ENCODE peak calls at places on chromosomes 16 and 17, in nine cellular contexts. P is SJSA1, X is tibial artery, I is aorta, H is upper lobe of right lung, B is lung, Z is A673, Q is ovary, A is right cardiac atrium. U is an unnamed sample. For H3K4me1, the result is how much of the 10 kb centered on the place peaks cover.

GRCh38 chr16:69481901-69482341 is 57.5 kb downstream of the CYB5B start:
- DNase-seq in X (peak), I (peak), P (no peak), B (peak), A (peak), Q (peak), Z (no peak), H (peak), U (peak)

GRCh38 chr17:19003543-19003965 is 1.0 kb downstream of the FAM83G start:
- DNase-seq in H (no peak), X (no peak), P (no peak), I (no peak), Z (peak), B (no peak), Q (no peak), A (peak), U (no peak)

GRCh38 chr16:56667581-56668571 is at the start of gene MT1G:
- DNase-seq in I (peak), X (peak), H (peak), Z (peak), A (peak), Q (no peak), P (no peak), B (peak), U (peak)

GRCh38 chr17:62995377-62995885 is 29.4 kb downstream of the TANC2 start:
- DNase-seq in A (peak), H (no peak), Q (no peak), I (no peak), Z (peak), X (no peak), B (no peak), P (no peak), U (no peak)

GRCh38 chr16:67683767-67684166 is 17.2 kb downstream of the C16orf86 start:
- DNase-seq in I (no peak), Q (no peak), A (no peak), B (no peak), P (no peak), X (no peak), Z (no peak), H (no peak), U (no peak)

GRCh38 chr16:55842369-55843104 is 9.6 kb upstream of the CES1 start:
- DNase-seq in I (no peak), X (no peak), Z (peak), A (no peak), H (no peak), P (no peak), B (no peak), Q (no peak), U (no peak)

GRCh38 chr17:17401271-17401781 is 75.5 kb upstream of the MED9 start:
- DNase-seq in Z (peak), Q (no peak), H (no peak), A (no peak), X (no peak), I (no peak), P (peak), B (no peak), U (no peak)

GRCh38 chr17:15247891-15248529 is 17.1 kb downstream of the PMP22 start:
- DNase-seq in H (no peak), Q (no peak), P (no peak), B (no peak), A (no peak), X (no peak), I (no peak), Z (no peak), U (no peak)

GRCh38 chr17:42814633-42815399 is 9.3 kb downstream of the BECN1 start:
- DNase-seq in H (no peak), A (no peak), Q (no peak), I (no peak), B (no peak), X (no peak), P (no peak), Z (peak), U (no peak)

GRCh38 chr16:66001432-66001831 is 365.1 kb upstream of the CDH5 start:
- DNase-seq in B (no peak), I (no peak), H (no peak), Q (no peak), Z (no peak), A (no peak), P (no peak), X (no peak), U (no peak)

GRCh38 chr17:41811549-41812175 is at the start of gene P3H4:
- DNase-seq in H (peak), X (peak), Z (peak), P (peak), A (peak), B (peak), Q (peak), I (peak), U (peak)

GRCh38 chr17:80819422-80820164 is 172.0 kb upstream of the CHMP6 start:
- DNase-seq in Q (no peak), B (no peak), I (peak), A (no peak), P (no peak), H (peak), Z (no peak), X (peak), U (no peak)

GRCh38 chr16:68356249-68356918 is 45.6 kb downstream of the PRMT7 start:
- DNase-seq in P (no peak), A (no peak), I (no peak), Q (no peak), H (no peak), B (no peak), Z (no peak), X (no peak), U (no peak)

GRCh38 chr16:88526008-88526905 is 43.9 kb upstream of the ZC3H18 start:
- DNase-seq in Q (no peak), B (no peak), H (no peak), A (peak), I (no peak), P (no peak), Z (no peak), X (no peak), U (no peak)

GRCh38 chr17:9074106-9074505 is 52.8 kb downstream of the NTN1 start:
- DNase-seq in Z (no peak), Q (no peak), A (peak), H (no peak), I (no peak), X (peak), B (no peak), P (no peak), U (no peak)

GRCh38 chr16:89187337-89188063 is 12.8 kb downstream of the SLC22A31 start:
- DNase-seq in B (no peak), H (no peak), A (peak), P (no peak), Q (no peak), I (no peak), Z (peak), X (no peak), U (no peak)

GRCh38 chr17:17413821-17414220 is 63.0 kb upstream of the MED9 start:
- DNase-seq in A (no peak), Q (no peak), P (no peak), B (no peak), Z (no peak), X (no peak), I (no peak), H (peak), U (no peak)

GRCh38 chr16:86635181-86635580 is 56.8 kb downstream of the FOXL1 start:
- DNase-seq in B (no peak), A (no peak), X (no peak), P (no peak), H (no peak), Z (peak), Q (no peak), I (peak), U (no peak)

GRCh38 chr16:65318138-65318537 is 196.3 kb upstream of the CDH11 start:
- DNase-seq in H (no peak), B (no peak), Z (no peak), X (no peak), P (no peak), Q (no peak), I (no peak), A (no peak), U (no peak)

GRCh38 chr17:69357701-69358100 is 30.8 kb upstream of the ABCA5 start:
- DNase-seq in P (no peak), H (no peak), X (no peak), I (no peak), A (no peak), Z (no peak), B (no peak), Q (no peak), U (no peak)

GRCh38 chr17:50207792-50208567 is 6.5 kb upstream of the COL1A1 start:
- DNase-seq in B (no peak), I (peak), Z (no peak), X (no peak), H (no peak), Q (peak), P (no peak), A (no peak), U (no peak)

GRCh38 chr17:51692917-51693316 is 432.6 kb downstream of the UTP18 start:
- DNase-seq in Z (no peak), P (no peak), B (no peak), I (no peak), H (no peak), X (no peak), Q (no peak), A (no peak), U (no peak)

GRCh38 chr16:57794849-57795430 is 7.4 kb downstream of the KIFC3 start:
- DNase-seq in Q (no peak), H (no peak), B (no peak), P (no peak), A (no peak), I (no peak), Z (no peak), X (no peak), U (no peak)

GRCh38 chr17:69367298-69367697 is 40.4 kb upstream of the ABCA5 start:
- DNase-seq in Z (no peak), Q (no peak), X (no peak), A (no peak), I (no peak), B (no peak), H (no peak), P (no peak), U (no peak)

GRCh38 chr16:89175280-89176146 is 4.0 kb downstream of the CDH15 start:
- DNase-seq in P (no peak), H (no peak), I (no peak), X (no peak), A (no peak), Z (no peak), B (no peak), Q (no peak), U (no peak)

GRCh38 chr17:83136931-83137330 is 57.5 kb downstream of the METRNL start:
- DNase-seq in X (peak), B (no peak), I (peak), A (no peak), Z (no peak), H (peak), Q (no peak), P (peak), U (no peak)

GRCh38 chr16:53071748-53072301 is 17.0 kb downstream of the CHD9 start:
- DNase-seq in B (no peak), Q (peak), I (no peak), A (peak), Z (peak), P (no peak), X (peak), H (peak), U (peak)

GRCh38 chr17:8925808-8926207 is 39.7 kb downstream of the PIK3R5 start:
- DNase-seq in I (no peak), Q (no peak), B (no peak), P (no peak), H (no peak), A (no peak), Z (no peak), X (no peak), U (no peak)

GRCh38 chr16:180921-181667 is 835 bp downstream of the HBQ1 start:
- DNase-seq in B (peak), X (peak), H (peak), P (peak), Q (peak), A (peak), Z (peak), I (peak), U (peak)

GRCh38 chr16:87581867-87582220 is 20.5 kb upstream of the JPH3 start:
- DNase-seq in A (peak), B (peak), I (peak), X (peak), Z (no peak), H (no peak), P (peak), Q (peak), U (peak)

GRCh38 chr16:81511371-81511770 is 66.8 kb downstream of the CMIP start:
- DNase-seq in Z (no peak), B (no peak), I (no peak), H (no peak), A (no peak), X (no peak), P (no peak), Q (no peak), U (no peak)

GRCh38 chr17:16439867-16440351 is 24.5 kb downstream of the TRPV2 start:
- DNase-seq in P (no peak), X (no peak), I (no peak), Q (no peak), H (no peak), Z (no peak), B (no peak), A (no peak), U (no peak)

GRCh38 chr17:45953561-45953960 is 45.5 kb upstream of the STH start:
- DNase-seq in X (no peak), Z (no peak), Q (no peak), I (peak), H (no peak), B (no peak), P (no peak), A (no peak), U (no peak)

GRCh38 chr17:61139219-61139618 is 260.4 kb upstream of the TBX2 start:
- DNase-seq in H (no peak), A (no peak), Z (no peak), B (no peak), I (no peak), Q (no peak), X (no peak), P (peak), U (no peak)

GRCh38 chr17:5874486-5874885 is 195.7 kb upstream of the WSCD1 start:
- DNase-seq in Q (no peak), X (no peak), P (no peak), B (no peak), Z (peak), A (no peak), H (no peak), I (no peak), U (no peak)

GRCh38 chr16:85847036-85847435 is 47.5 kb downstream of the COX4I1 start:
- DNase-seq in X (no peak), Q (no peak), H (no peak), I (no peak), A (no peak), P (no peak), B (no peak), Z (no peak), U (no peak)

GRCh38 chr16:58506241-58507194 is 6.6 kb downstream of the NDRG4 start:
- DNase-seq in Q (no peak), B (no peak), X (peak), I (peak), Z (no peak), A (peak), H (no peak), P (no peak), U (no peak)

DNA sequence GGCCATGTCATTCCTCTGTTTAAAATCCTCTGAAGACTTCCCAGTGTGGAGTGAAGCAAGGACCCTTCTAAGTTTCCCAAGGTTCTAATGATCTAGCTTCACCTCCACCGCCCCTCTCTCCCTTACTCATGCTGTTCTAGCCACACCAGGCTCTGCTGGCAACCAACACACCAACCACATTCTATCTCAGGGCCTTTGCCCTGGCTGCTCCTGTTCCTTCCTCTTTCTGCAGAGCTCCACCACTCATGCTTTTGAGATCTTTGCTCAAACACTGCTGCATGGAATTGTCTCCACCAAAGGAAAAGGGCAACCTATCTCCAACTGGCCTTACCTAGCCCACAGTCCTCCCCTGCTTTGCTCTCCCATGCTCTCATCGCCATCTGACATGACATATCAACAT is 128.7 kb downstream of the XYLT1 start:
- DNase-seq in Q (no peak), P (no peak), H (no peak), B (no peak), A (no peak), Z (no peak), I (no peak), X (peak), U (no peak)
- H3K4me1 ChIP-seq in Q (under half), P (under half), H (under half), B (under half), A (under half), Z (under half), I (under half), X (under half), U (under half)

GRCh38 chr17:77973953-77974352 is 15.4 kb downstream of the TNRC6C start:
- DNase-seq in X (no peak), B (no peak), Q (no peak), I (no peak), P (no peak), H (no peak), Z (no peak), A (no peak), U (no peak)
- H3K4me1 ChIP-seq in X (under half), B (under half), Q (under half), I (under half), P (under half), H (under half), Z (under half), A (under half), U (under half)

GRCh38 chr17:4853195-4853762 is 20.1 kb downstream of the MINK1 start:
- DNase-seq in A (no peak), Q (no peak), H (no peak), I (no peak), Z (no peak), X (no peak), P (no peak), B (no peak), U (no peak)

GRCh38 chr17:4846635-4847390 is 13.7 kb downstream of the MINK1 start:
- DNase-seq in P (no peak), I (no peak), Z (no peak), H (no peak), Q (no peak), X (no peak), B (no peak), A (no peak), U (no peak)

GRCh38 chr17:4852504-4853075 is 19.4 kb downstream of the MINK1 start:
- DNase-seq in I (no peak), H (no peak), P (no peak), A (no peak), B (no peak), X (no peak), Q (no peak), Z (peak), U (no peak)

GRCh38 chr17:4849011-4849536 is 15.9 kb downstream of the MINK1 start:
- DNase-seq in X (no peak), Z (no peak), I (no peak), H (no peak), A (no peak), B (no peak), Q (no peak), P (no peak), U (no peak)

GRCh38 chr17:4850236-4850635 is 17.1 kb downstream of the MINK1 start:
- DNase-seq in B (no peak), H (no peak), I (no peak), Q (no peak), X (no peak), A (no peak), Z (no peak), P (no peak), U (no peak)
- H3K4me1 ChIP-seq in B (under half), H (under half), I (under half), Q (under half), X (under half), A (under half), Z (under half), P (under half), U (half or more)

DNA sequence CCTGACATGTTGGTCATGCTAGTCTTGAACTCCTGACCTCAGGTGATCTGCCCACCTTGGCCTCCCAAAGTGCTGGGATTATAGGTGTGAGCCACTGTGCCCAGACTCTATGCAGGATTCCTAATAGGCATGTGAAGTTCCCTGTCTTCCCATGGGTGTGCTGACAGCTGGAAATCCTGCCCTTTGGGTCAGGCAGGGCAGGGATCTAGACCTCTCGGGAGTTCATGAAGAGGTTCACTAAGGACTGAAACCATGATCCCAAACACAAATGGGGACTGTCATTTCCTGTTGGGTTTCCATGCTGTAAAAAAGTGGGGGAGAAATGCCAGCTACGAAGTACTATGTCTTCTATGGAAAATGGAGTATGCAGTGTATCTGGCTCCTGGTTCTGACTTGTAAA is 52.1 kb downstream of the HIC1 start:
- DNase-seq in Q (no peak), X (no peak), P (no peak), B (no peak), H (no peak), Z (no peak), A (no peak), I (no peak), U (no peak)
- H3K4me1 ChIP-seq in Q (under half), X (under half), P (under half), B (under half), H (under half), Z (half or more), A (under half), I (under half), U (under half)

GRCh38 chr17:76685366-76685765 is 25.4 kb downstream of the MXRA7 start:
- DNase-seq in X (no peak), B (no peak), I (no peak), P (no peak), H (no peak), Z (no peak), Q (no peak), A (no peak), U (no peak)
- H3K4me1 ChIP-seq in X (under half), B (under half), I (under half), P (half or more), H (under half), Z (under half), Q (under half), A (half or more), U (half or more)

GRCh38 chr16:19711643-19712042 is 6.4 kb downstream of the KNOP1 start:
- DNase-seq in I (no peak), H (no peak), Q (no peak), P (no peak), Z (no peak), B (no peak), X (no peak), A (no peak), U (no peak)

GRCh38 chr16:19713697-19714096 is 4.3 kb downstream of the KNOP1 start:
- DNase-seq in Z (no peak), I (no peak), A (no peak), P (no peak), Q (no peak), B (no peak), H (no peak), X (no peak), U (no peak)

GRCh38 chr16:19710191-19710908 is 7.7 kb downstream of the KNOP1 start:
- DNase-seq in I (peak), Z (no peak), P (no peak), X (no peak), H (no peak), A (no peak), Q (no peak), B (no peak), U (no peak)

GRCh38 chr16:19710991-19711545 is 7.0 kb downstream of the KNOP1 start:
- DNase-seq in Z (no peak), Q (no peak), A (peak), P (no peak), B (no peak), X (no peak), I (no peak), H (no peak), U (no peak)

GRCh38 chr16:19712418-19713058 is 5.5 kb downstream of the KNOP1 start:
- DNase-seq in Q (no peak), I (no peak), A (no peak), Z (no peak), H (no peak), X (no peak), B (no peak), P (no peak), U (no peak)
- H3K4me1 ChIP-seq in Q (under half), I (under half), A (under half), Z (under half), H (under half), X (under half), B (under half), P (under half), U (half or more)

GRCh38 chr17:2362416-2362815 is 25.1 kb downstream of the SGSM2 start:
- DNase-seq in P (no peak), H (no peak), B (no peak), X (no peak), A (no peak), Q (no peak), Z (no peak), I (no peak), U (no peak)
- H3K4me1 ChIP-seq in P (under half), H (under half), B (under half), X (under half), A (under half), Q (under half), Z (under half), I (under half), U (under half)

DNA sequence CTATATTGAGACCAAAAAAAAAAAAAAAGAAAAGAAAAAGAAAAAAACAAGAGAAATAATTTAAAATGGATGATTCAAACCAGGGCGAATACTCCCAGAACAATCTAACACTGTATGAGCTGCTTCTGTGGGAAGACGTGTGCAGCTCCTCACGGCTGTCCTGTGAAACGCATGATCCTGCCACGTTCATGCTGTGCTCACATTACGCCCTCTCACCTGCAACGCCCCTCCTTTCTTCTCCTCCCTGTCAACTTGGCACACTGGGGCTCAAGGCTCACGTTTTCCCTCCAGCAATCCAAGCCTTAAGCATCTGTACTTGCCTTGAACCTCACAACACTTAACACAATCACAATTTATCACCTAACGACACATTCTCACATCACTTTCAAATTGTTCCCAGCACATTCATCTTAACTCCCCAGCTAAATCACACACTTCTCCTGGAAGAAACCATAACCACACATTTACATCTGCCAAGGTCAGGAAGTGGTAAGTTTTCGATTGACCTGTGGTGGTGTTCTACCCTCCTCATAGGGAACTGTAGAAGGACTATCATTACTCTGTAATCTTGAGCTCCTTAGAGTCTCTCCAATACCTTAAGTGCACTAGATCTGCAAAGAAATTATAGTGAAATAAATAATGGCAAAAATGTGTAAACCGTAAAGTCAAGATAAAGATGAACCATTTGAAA is 29.1 kb downstream of the MBTPS1 start:
- DNase-seq in H (no peak), X (no peak), P (no peak), B (no peak), Z (no peak), I (no peak), A (no peak), Q (no peak), U (no peak)
- H3K4me1 ChIP-seq in H (under half), X (under half), P (under half), B (under half), Z (under half), I (under half), A (under half), Q (under half), U (half or more)

U was measured in left ventricle myocardium inferior.